ENCODE peak calls at places on chromosome 19, in five cellular contexts. I, K, W, A and F are unnamed samples.

GRCh38 chr19:48400018-48400742 is 6.7 kb downstream of the GRIN2D start:
- DNase-seq in I (no peak), K (peak), W (no peak), A (peak), F (peak)

GRCh38 chr19:38321646-38322323 is 2.1 kb downstream of the KCNK6 start:
- DNase-seq in I (no peak), K (peak), W (no peak), A (no peak), F (no peak)

GRCh38 chr19:49333426-49334288 is 1.5 kb upstream of the CD37 start:
- DNase-seq in I (no peak), K (peak), W (peak), A (no peak), F (peak)

GRCh38 chr19:17926044-17926443 is 6.8 kb upstream of the CCDC124 start:
- DNase-seq in I (no peak), K (no peak), W (no peak), A (no peak), F (no peak)

GRCh38 chr19:10305139-10305806 is 4.3 kb downstream of the ZGLP1 start:
- DNase-seq in I (no peak), K (peak), W (no peak), A (no peak), F (no peak)

GRCh38 chr19:33580645-33581037 is 41.1 kb upstream of the CHST8 start:
- DNase-seq in I (no peak), K (no peak), W (no peak), A (peak), F (no peak)

GRCh38 chr19:45863840-45864628 is at the start of gene FOXA3:
- DNase-seq in I (peak), K (peak), W (peak), A (no peak), F (peak)

GRCh38 chr19:48815870-48816501 is 5.2 kb upstream of the BCAT2 start:
- DNase-seq in I (peak), K (no peak), W (no peak), A (peak), F (peak)

GRCh38 chr19:3665681-3666544 is 34.4 kb downstream of the PIP5K1C start:
- DNase-seq in I (no peak), K (peak), W (peak), A (peak), F (peak)

GRCh38 chr19:16025108-16026101 is 50.9 kb upstream of the TPM4 start:
- DNase-seq in I (no peak), K (peak), W (no peak), A (no peak), F (no peak)

GRCh38 chr19:19628499-19629134 is 597 bp upstream of the LPAR2 start:
- DNase-seq in I (peak), K (peak), W (peak), A (no peak), F (peak)

GRCh38 chr19:34310494-34310981 is 54.5 kb upstream of the GPI start:
- DNase-seq in I (peak), K (no peak), W (no peak), A (peak), F (peak)

GRCh38 chr19:8028951-8029491 is 23.5 kb upstream of the CCL25 start:
- DNase-seq in I (no peak), K (peak), W (no peak), A (no peak), F (no peak)

GRCh38 chr19:39752390-39752789 is 14.6 kb upstream of the CLC start:
- DNase-seq in I (no peak), K (no peak), W (no peak), A (no peak), F (no peak)

GRCh38 chr19:45395524-45396388 is 9.1 kb downstream of the PPP1R13L start:
- DNase-seq in I (no peak), K (no peak), W (no peak), A (no peak), F (no peak)

GRCh38 chr19:39692166-39692565 is 12.1 kb upstream of the LGALS14 start:
- DNase-seq in I (no peak), K (no peak), W (no peak), A (no peak), F (no peak)

GRCh38 chr19:23345838-23346237 is 49.4 kb downstream of the ZNF91 start:
- DNase-seq in I (no peak), K (no peak), W (no peak), A (no peak), F (no peak)

GRCh38 chr19:12155324-12155723 is 1.2 kb downstream of the ZNF625 start:
- DNase-seq in I (no peak), K (peak), W (no peak), A (no peak), F (no peak)

GRCh38 chr19:42436006-42436405 is 6.7 kb downstream of the CXCL17 start:
- DNase-seq in I (no peak), K (peak), W (no peak), A (no peak), F (no peak)

GRCh38 chr19:33429891-33430673 is 56.6 kb downstream of the CEBPG start:
- DNase-seq in I (no peak), K (no peak), W (peak), A (no peak), F (peak)